ENCODE peak calls at places on chromosome 22, in nine cellular contexts. U is activated CD4-positive, CD25-positive, alpha-beta regulatory T cell; F is GF-D8; O is transverse colon; S is activated CD4-positive, alpha-beta T cell treated with anti-CD3 and anti-CD28 coated beads, Interleukin-2, amount 10 ng/mL, durations not matched to agents 7 days and 5 days; Q is T-cell; J is stimulated activated CD8-positive, alpha-beta memory T cell treated with anti-CD3 and anti-CD28 coated beads, Interleukin-15, amount 100 ng/mL, for 48 hours; M is tibial nerve; X is HCEC 1CT. R is an unnamed sample.

GRCh38 chr22:49726701-49727101 is 101.0 kb downstream of the BRD1 start:
- DNase-seq in J (no peak), M (no peak), O (no peak), S (no peak), F (no peak), Q (no peak), U (no peak), X (no peak), R (no peak)

GRCh38 chr22:39183991-39184585 is 31.6 kb upstream of the CBX7 start:
- DNase-seq in J (no peak), F (no peak), M (no peak), Q (no peak), X (no peak), S (no peak), O (no peak), U (no peak), R (peak)

GRCh38 chr22:48824673-48825651 is 1002.7 kb downstream of the BRD1 start:
- DNase-seq in S (no peak), O (no peak), Q (no peak), M (no peak), U (no peak), J (no peak), F (no peak), X (no peak), R (no peak)

GRCh38 chr22:45302047-45302446 is 7.7 kb upstream of the FAM118A start:
- DNase-seq in J (no peak), F (no peak), O (no peak), X (peak), U (no peak), S (no peak), Q (no peak), M (no peak), R (peak)

GRCh38 chr22:48908547-48908946 is 919.1 kb downstream of the BRD1 start:
- DNase-seq in F (no peak), J (no peak), M (no peak), X (no peak), S (no peak), U (no peak), O (no peak), Q (no peak), R (no peak)

GRCh38 chr22:48948575-48949170 is 879.0 kb downstream of the BRD1 start:
- DNase-seq in U (no peak), F (no peak), Q (no peak), M (no peak), O (no peak), J (no peak), X (no peak), S (no peak), R (no peak)

GRCh38 chr22:23215294-23216204 is 35.2 kb downstream of the BCR start:
- DNase-seq in U (no peak), M (no peak), S (no peak), J (no peak), Q (no peak), X (peak), O (no peak), F (peak), R (peak)

GRCh38 chr22:21026783-21027692 is 5.3 kb downstream of the SLC7A4 start:
- DNase-seq in X (peak), F (no peak), M (no peak), Q (no peak), U (no peak), J (no peak), O (no peak), S (no peak), R (peak)

GRCh38 chr22:46878549-46878948 is 116.1 kb downstream of the TBC1D22A start:
- DNase-seq in X (no peak), J (no peak), Q (no peak), F (no peak), O (no peak), M (no peak), S (no peak), U (no peak), R (no peak)

GRCh38 chr22:20061481-20061861 is 18.6 kb upstream of the DGCR8 start:
- DNase-seq in U (no peak), Q (no peak), M (no peak), S (no peak), F (no peak), J (no peak), O (no peak), X (no peak), R (peak)

GRCh38 chr22:50698546-50698945 is 25.9 kb downstream of the SHANK3 start:
- DNase-seq in Q (no peak), U (no peak), O (no peak), M (no peak), X (no peak), F (no peak), J (no peak), S (no peak), R (no peak)

GRCh38 chr22:21775061-21775460 is 39.5 kb upstream of the YPEL1 start:
- DNase-seq in X (no peak), F (no peak), J (no peak), O (no peak), Q (no peak), U (no peak), M (no peak), S (no peak), R (peak)

GRCh38 chr22:49439373-49439772 is 388.3 kb downstream of the BRD1 start:
- DNase-seq in X (no peak), Q (no peak), J (no peak), U (no peak), O (no peak), F (no peak), M (no peak), S (no peak), R (no peak)

GRCh38 chr22:24694971-24695928 is 79.3 kb downstream of the PIWIL3 start:
- DNase-seq in U (no peak), O (peak), X (no peak), M (no peak), F (no peak), Q (no peak), S (no peak), J (no peak), R (no peak)

GRCh38 chr22:35458547-35459422 is 58.8 kb downstream of the MCM5 start:
- DNase-seq in U (no peak), Q (no peak), J (no peak), X (no peak), S (no peak), M (no peak), O (no peak), F (no peak), R (no peak)

GRCh38 chr22:23282089-23282501 is 101.8 kb downstream of the BCR start:
- DNase-seq in X (peak), Q (no peak), F (no peak), J (no peak), U (no peak), M (peak), O (peak), S (no peak), R (peak)

GRCh38 chr22:35887296-35887875 is 141.2 kb downstream of the RBFOX2 start:
- DNase-seq in U (no peak), F (no peak), O (no peak), M (no peak), J (no peak), S (no peak), X (no peak), Q (no peak), R (no peak)

GRCh38 chr22:50530280-50530856 is 556 bp upstream of the TYMP start:
- DNase-seq in F (no peak), Q (peak), X (peak), O (peak), M (peak), J (no peak), S (peak), U (no peak), R (peak)

GRCh38 chr22:41940853-41941765 is 5.8 kb downstream of the CENPM start:
- DNase-seq in J (peak), U (peak), X (peak), M (peak), Q (peak), O (peak), F (no peak), S (peak), R (peak)

GRCh38 chr22:37213218-37213855 is 1.1 kb upstream of the SSTR3 start:
- DNase-seq in X (no peak), U (no peak), S (no peak), J (no peak), F (no peak), Q (no peak), O (no peak), M (no peak), R (no peak)

GRCh38 chr22:26170795-26171194 is 1.5 kb downstream of the SEZ6L start:
- DNase-seq in O (no peak), J (no peak), Q (no peak), S (no peak), M (no peak), F (no peak), X (no peak), U (no peak), R (no peak)

GRCh38 chr22:31329029-31329428 is 17.1 kb downstream of the PATZ1 start:
- DNase-seq in U (no peak), X (peak), M (no peak), O (no peak), S (no peak), Q (no peak), J (no peak), F (no peak), R (peak)

GRCh38 chr22:25054943-25055511 is 102.5 kb downstream of the KIAA1671 start:
- DNase-seq in O (no peak), J (peak), Q (peak), S (peak), U (no peak), X (no peak), M (peak), F (no peak), R (no peak)

GRCh38 chr22:42270178-42270511 is 308 bp downstream of the TCF20 start:
- DNase-seq in O (no peak), S (peak), F (no peak), X (no peak), Q (no peak), J (no peak), M (no peak), U (peak), R (no peak)

GRCh38 chr22:28976588-28976987 is 85.0 kb downstream of the C22orf31 start:
- DNase-seq in O (no peak), M (no peak), U (no peak), S (no peak), Q (no peak), X (peak), J (no peak), F (no peak), R (peak)

GRCh38 chr22:22176929-22177616 is 67.5 kb upstream of the VPREB1 start:
- DNase-seq in O (no peak), U (no peak), Q (no peak), M (no peak), X (no peak), S (no peak), F (no peak), J (no peak), R (no peak)

GRCh38 chr22:44188316-44188715 is 7.6 kb downstream of the PARVG start:
- DNase-seq in X (no peak), J (no peak), Q (no peak), O (no peak), F (no peak), S (no peak), M (no peak), U (no peak), R (no peak)

GRCh38 chr22:49382451-49382735 is 445.3 kb downstream of the BRD1 start:
- DNase-seq in U (no peak), F (no peak), X (no peak), S (no peak), Q (no peak), J (no peak), O (no peak), M (no peak), R (no peak)

GRCh38 chr22:30612789-30613188 is 5.8 kb downstream of the TCN2 start:
- DNase-seq in X (no peak), Q (no peak), U (no peak), S (no peak), M (no peak), F (no peak), J (no peak), O (no peak), R (no peak)

GRCh38 chr22:29056472-29056871 is 5.2 kb downstream of the C22orf31 start:
- DNase-seq in O (no peak), X (no peak), S (no peak), U (no peak), M (no peak), J (no peak), Q (no peak), F (no peak), R (no peak)

GRCh38 chr22:26852176-26852575 is 194.8 kb downstream of the MIAT start:
- DNase-seq in X (no peak), U (no peak), F (no peak), O (no peak), J (no peak), M (no peak), S (no peak), Q (no peak), R (no peak)

GRCh38 chr22:38731703-38732161 is 24.1 kb downstream of the SUN2 start:
- DNase-seq in M (no peak), S (peak), U (no peak), Q (no peak), F (no peak), O (no peak), X (no peak), J (no peak), R (no peak)

GRCh38 chr22:48476599-48476998 is 1351.1 kb downstream of the BRD1 start:
- DNase-seq in U (no peak), S (no peak), X (no peak), Q (no peak), M (no peak), F (no peak), O (no peak), J (no peak), R (no peak)

GRCh38 chr22:32880906-32881596 is 79.5 kb downstream of the TIMP3 start:
- DNase-seq in O (peak), J (no peak), X (no peak), S (no peak), F (no peak), U (no peak), Q (peak), M (no peak), R (peak)

GRCh38 chr22:46754110-46754799 is 8.2 kb upstream of the TBC1D22A start:
- DNase-seq in S (no peak), Q (peak), X (peak), O (peak), M (peak), F (peak), U (no peak), J (no peak), R (peak)

GRCh38 chr22:19806213-19807160 is 45.9 kb downstream of the TBX1 start:
- DNase-seq in O (peak), M (peak), U (no peak), Q (no peak), S (no peak), J (no peak), X (no peak), F (no peak), R (no peak)

GRCh38 chr22:39514373-39514973 is 5.9 kb upstream of the ATF4 start:
- DNase-seq in Q (peak), J (no peak), O (peak), M (peak), U (no peak), S (peak), X (peak), F (no peak), R (no peak)

GRCh38 chr22:44587004-44587793 is 89.2 kb upstream of the RTL6 start:
- DNase-seq in X (no peak), U (no peak), J (no peak), O (no peak), S (peak), Q (no peak), M (no peak), F (no peak), R (peak)